ENCODE peak calls at places on chromosome 11, in six cellular contexts. X is HT1080; O is WERI-Rb-1; Z is T-helper 9 cell; J is Calu3; V is activated CD4-positive, alpha-beta T cell treated with anti-CD3 and anti-CD28 coated beads, Interleukin-2, amount 50 U/mL, for 48 hours. H is an unnamed sample.

GRCh38 chr11:63945482-63946163 is 6.8 kb downstream of the NAA40 start:
- DNase-seq in X (peak), O (peak), Z (peak), J (peak), V (peak), H (peak)

GRCh38 chr11:3823303-3823702 is 14.9 kb downstream of the PGAP2 start:
- DNase-seq in X (peak), O (no peak), Z (no peak), J (no peak), V (no peak), H (no peak)

GRCh38 chr11:46006418-46007070 is 84.1 kb downstream of the LARGE2 start:
- DNase-seq in X (peak), O (peak), Z (no peak), J (peak), V (no peak), H (peak)

GRCh38 chr11:7204778-7205177 is 46.9 kb upstream of the SYT9 start:
- DNase-seq in X (peak), O (no peak), Z (no peak), J (no peak), V (no peak), H (no peak)

GRCh38 chr11:34030386-34030785 is 21.1 kb upstream of the CAPRIN1 start:
- DNase-seq in X (no peak), O (no peak), Z (no peak), J (no peak), V (no peak), H (no peak)

GRCh38 chr11:832529-833113 is at the start of gene CD151:
- DNase-seq in X (peak), O (peak), Z (no peak), J (peak), V (no peak), H (no peak)

GRCh38 chr11:116696381-116696941 is 76.3 kb downstream of the BUD13 start:
- DNase-seq in X (peak), O (no peak), Z (no peak), J (no peak), V (no peak), H (peak)

GRCh38 chr11:121699801-121700200 is 247.0 kb upstream of the SORL1-AS1 start:
- DNase-seq in X (no peak), O (no peak), Z (no peak), J (no peak), V (no peak), H (no peak)

GRCh38 chr11:3022982-3023381 is 30.9 kb upstream of the NAP1L4 start:
- DNase-seq in X (peak), O (no peak), Z (no peak), J (no peak), V (no peak), H (no peak)

GRCh38 chr11:123628936-123629683 is 25.3 kb downstream of the SCN3B start:
- DNase-seq in X (peak), O (peak), Z (no peak), J (no peak), V (no peak), H (no peak)